ENCODE peak calls at places on chromosomes 4 and X, in nine cellular contexts. W is omental fat pad, L is psoas muscle, Z is fibroblast of villous mesenchyme, N is SHP77, I is GM04504, A is small intestine, X is lower lobe of right lung, F is CD14-positive monocyte. B is an unnamed sample.
A peak's percentile ranks its signal among the peaks of the same experiment; 100 is the strongest.

GRCh38 chrX:124342174-124342867 is 4.0 kb upstream of the SH2D1A start:
- DNase-seq in X (no peak), W (no peak), I (no peak), N (no peak), Z (no peak), A (no peak), F (no peak), L (no peak), B (no peak)

GRCh38 chrX:153667931-153668396 is 5.6 kb downstream of the PNCK start:
- DNase-seq in F (peak; percentile 57), I (peak; percentile 32), Z (peak; percentile 64), X (peak; percentile 83), A (peak; percentile 62), L (peak; percentile 80), N (peak; percentile 48), W (peak; percentile 71), B (peak; percentile 5)

GRCh38 chrX:41337140-41337539 is 3.2 kb downstream of the DDX3X start:
- DNase-seq in W (no peak), F (no peak), N (no peak), L (no peak), X (no peak), I (no peak), Z (no peak), A (no peak), B (no peak)

GRCh38 chr4:181701219-181701618 is 542.0 kb upstream of the TENM3 start:
- DNase-seq in Z (no peak), L (no peak), X (no peak), A (no peak), N (no peak), F (no peak), W (no peak), I (no peak), B (no peak)

GRCh38 chr4:121041307-121042090 is 30.8 kb downstream of the NDNF start:
- DNase-seq in L (no peak), N (no peak), W (no peak), F (no peak), A (peak; percentile 29), Z (no peak), I (no peak), X (no peak), B (no peak)

GRCh38 chr4:32962100-32962499 is 2241.9 kb downstream of the PCDH7 start:
- DNase-seq in A (no peak), W (no peak), I (no peak), Z (no peak), X (no peak), N (no peak), L (no peak), F (no peak), B (no peak)

GRCh38 chr4:30828290-30828926 is 108.2 kb downstream of the PCDH7 start:
- DNase-seq in W (no peak), Z (no peak), L (no peak), X (no peak), N (no peak), F (no peak), I (peak; percentile 34), A (no peak), B (peak; percentile 9)

GRCh38 chr4:8409271-8410065 is 31.1 kb downstream of the ACOX3 start:
- DNase-seq in F (no peak), W (no peak), A (peak; percentile 31), X (peak; percentile 69), I (no peak), Z (peak; percentile 76), L (no peak), N (no peak), B (no peak)

GRCh38 chrX:103101280-103102042 is 8.5 kb upstream of the NXF3 start:
- DNase-seq in X (no peak), W (no peak), L (no peak), A (peak; percentile 6), F (no peak), Z (no peak), I (no peak), N (no peak), B (no peak)

GRCh38 chrX:54825716-54826428 is 18.3 kb downstream of the MAGED2 start:
- DNase-seq in I (no peak), N (peak; percentile 15), X (no peak), W (no peak), A (no peak), F (no peak), L (no peak), Z (no peak), B (no peak)

GRCh38 chr4:150072906-150073714 is 5.1 kb upstream of the DCLK2 start:
- DNase-seq in L (no peak), N (no peak), F (no peak), W (no peak), X (no peak), I (peak; percentile 88), Z (peak; percentile 88), A (no peak), B (peak; percentile 97)

GRCh38 chr4:145154573-145154972 is 25.8 kb downstream of the OTUD4 start:
- DNase-seq in I (no peak), X (no peak), W (no peak), N (peak; percentile 1), Z (peak; percentile 35), F (no peak), L (no peak), A (peak; percentile 23), B (no peak)

GRCh38 chrX:72569786-72570185 is 2.9 kb downstream of the HDAC8 start:
- DNase-seq in I (no peak), W (no peak), N (no peak), F (no peak), X (no peak), A (no peak), L (no peak), Z (peak; percentile 25), B (no peak)

GRCh38 chr4:89204624-89205023 is 93.3 kb downstream of the TIGD2 start:
- DNase-seq in I (no peak), Z (no peak), L (no peak), X (no peak), A (no peak), W (no peak), F (no peak), N (peak; percentile 24), B (no peak)

GRCh38 chr4:52051615-52052474 is 741 bp downstream of the SPATA18 start:
- DNase-seq in F (no peak), N (no peak), I (peak; percentile 76), L (peak; percentile 66), Z (peak; percentile 92), A (peak; percentile 74), X (peak; percentile 84), W (no peak), B (peak; percentile 47)

GRCh38 chrX:30654989-30655607 is 1.9 kb downstream of the GK start:
- DNase-seq in W (no peak), N (no peak), A (peak; percentile 24), Z (peak; percentile 38), I (no peak), F (no peak), L (no peak), X (no peak), B (no peak)

GRCh38 chr4:41600243-41600642 is 62.3 kb downstream of the LIMCH1 start:
- DNase-seq in X (no peak), Z (no peak), L (no peak), W (no peak), A (no peak), F (no peak), N (no peak), I (no peak), B (no peak)

GRCh38 chr4:88008133-88008621 is 742 bp downstream of the PKD2 start:
- DNase-seq in W (no peak), Z (peak; percentile 54), L (peak; percentile 50), N (peak; percentile 12), I (no peak), A (peak; percentile 38), X (peak; percentile 48), F (no peak), B (no peak)

GRCh38 chr4:173252024-173252935 is 81.9 kb downstream of the HMGB2 start:
- DNase-seq in F (peak; percentile 52), I (peak; percentile 92), N (peak; percentile 93), W (no peak), X (no peak), A (peak; percentile 84), Z (peak; percentile 92), L (peak; percentile 71), B (peak; percentile 87)

GRCh38 chrX:40603446-40603845 is 19.8 kb upstream of the MPC1L start:
- DNase-seq in X (no peak), W (no peak), Z (no peak), A (no peak), F (no peak), L (no peak), I (no peak), N (no peak), B (no peak)

GRCh38 chr4:26323807-26324206 is 3.0 kb downstream of the RBPJ start:
- DNase-seq in X (no peak), N (no peak), W (no peak), A (no peak), F (no peak), I (no peak), L (no peak), Z (no peak), B (no peak)

GRCh38 chr4:129239088-129239487 is 143.1 kb downstream of the C4orf33 start:
- DNase-seq in X (no peak), Z (peak; percentile 24), W (no peak), N (peak; percentile 44), F (no peak), I (peak; percentile 1), A (peak; percentile 26), L (no peak), B (no peak)

GRCh38 chrX:108736509-108737479 is at the start of gene IRS4:
- DNase-seq in F (no peak), N (no peak), Z (no peak), A (no peak), I (no peak), L (no peak), X (peak; percentile 37), W (no peak), B (no peak)

GRCh38 chrX:34341258-34341657 is 209.1 kb upstream of the FAM47A start:
- DNase-seq in F (no peak), L (no peak), A (no peak), Z (no peak), W (no peak), N (no peak), I (no peak), X (no peak), B (no peak)

GRCh38 chrX:120499301-120500097 is 30.4 kb upstream of the LAMP2 start:
- DNase-seq in W (no peak), F (no peak), Z (peak; percentile 8), A (no peak), N (no peak), X (no peak), L (peak; percentile 17), I (no peak), B (no peak)

GRCh38 chr4:6527259-6527658 is 47.7 kb upstream of the MAN2B2 start:
- DNase-seq in I (no peak), N (no peak), W (no peak), A (no peak), F (no peak), Z (no peak), X (no peak), L (no peak), B (no peak)

GRCh38 chrX:40402771-40403533 is 177.8 kb upstream of the ATP6AP2 start:
- DNase-seq in F (peak; percentile 47), W (no peak), L (no peak), X (no peak), Z (peak; percentile 23), A (peak; percentile 3), I (peak; percentile 36), N (no peak), B (no peak)

GRCh38 chr4:108454227-108454626 is 166.1 kb upstream of the RPL34 start:
- DNase-seq in L (no peak), Z (no peak), X (no peak), W (no peak), F (no peak), N (no peak), I (no peak), A (peak; percentile 36), B (no peak)

GRCh38 chr4:98996056-98996941 is 778 bp downstream of the METAP1 start:
- DNase-seq in X (no peak), I (peak; percentile 4), W (no peak), N (peak; percentile 14), A (peak; percentile 36), F (no peak), L (no peak), Z (peak; percentile 36), B (no peak)

GRCh38 chrX:132831336-132831973 is 127.0 kb downstream of the HS6ST2 start:
- DNase-seq in N (no peak), Z (no peak), L (no peak), W (no peak), X (no peak), F (no peak), I (no peak), A (no peak), B (no peak)

GRCh38 chr4:4841156-4841555 is 18.3 kb upstream of the MSX1 start:
- DNase-seq in W (no peak), N (no peak), A (no peak), Z (no peak), F (no peak), L (no peak), X (no peak), I (no peak), B (no peak)